ENCODE peak calls at places on chromosomes 16 and 17, in ten cellular contexts. One of them, this sample, is unnamed.

GRCh38 chr16:19809121-19809635 is 75.5 kb downstream of the GPRC5B start:
- DNase-seq in OCI-LY7: no peak
- DNase-seq in CD4-positive, CD25-positive, alpha-beta regulatory T cell: no peak
- DNase-seq in adrenal gland: no peak
- DNase-seq in hepatocyte: no peak
- DNase-seq in CD4-positive, alpha-beta T cell: no peak
- DNase-seq in BE2C: no peak
- DNase-seq in cardiac muscle cell: no peak
- DNase-seq in Karpas-422: no peak
- DNase-seq in esophagus squamous epithelium: no peak
- DNase-seq in this sample: no peak

GRCh38 chr17:12180644-12181261 is 160.1 kb downstream of the MAP2K4 start:
- DNase-seq in OCI-LY7: peak; percentile 54
- DNase-seq in CD4-positive, CD25-positive, alpha-beta regulatory T cell: peak; percentile 6
- DNase-seq in adrenal gland: no peak
- DNase-seq in hepatocyte: peak; percentile 76
- DNase-seq in CD4-positive, alpha-beta T cell: no peak
- DNase-seq in BE2C: peak; percentile 14
- DNase-seq in cardiac muscle cell: peak; percentile 83
- DNase-seq in Karpas-422: peak; percentile 81
- DNase-seq in esophagus squamous epithelium: no peak
- DNase-seq in this sample: no peak

GRCh38 chr16:17313085-17313611 is 157.6 kb downstream of the XYLT1 start:
- DNase-seq in OCI-LY7: no peak
- DNase-seq in CD4-positive, CD25-positive, alpha-beta regulatory T cell: no peak
- DNase-seq in adrenal gland: peak; percentile 85
- DNase-seq in hepatocyte: peak; percentile 78
- DNase-seq in CD4-positive, alpha-beta T cell: no peak
- DNase-seq in BE2C: peak; percentile 82
- DNase-seq in cardiac muscle cell: no peak
- DNase-seq in Karpas-422: no peak
- DNase-seq in esophagus squamous epithelium: no peak
- DNase-seq in this sample: no peak

GRCh38 chr17:7356072-7356549 is 1.2 kb downstream of the TMEM95 start:
- DNase-seq in OCI-LY7: peak; percentile 90
- DNase-seq in CD4-positive, CD25-positive, alpha-beta regulatory T cell: peak; percentile 83
- DNase-seq in adrenal gland: peak; percentile 87
- DNase-seq in hepatocyte: peak; percentile 90
- DNase-seq in CD4-positive, alpha-beta T cell: peak; percentile 77
- DNase-seq in BE2C: peak; percentile 77
- DNase-seq in cardiac muscle cell: peak; percentile 79
- DNase-seq in Karpas-422: peak; percentile 94
- DNase-seq in esophagus squamous epithelium: no peak
- DNase-seq in this sample: peak; percentile 81

GRCh38 chr17:50190278-50191069 is 11.0 kb downstream of the COL1A1 start:
- DNase-seq in OCI-LY7: no peak
- DNase-seq in CD4-positive, CD25-positive, alpha-beta regulatory T cell: no peak
- DNase-seq in adrenal gland: no peak
- DNase-seq in hepatocyte: no peak
- DNase-seq in CD4-positive, alpha-beta T cell: no peak
- DNase-seq in BE2C: no peak
- DNase-seq in cardiac muscle cell: no peak
- DNase-seq in Karpas-422: no peak
- DNase-seq in esophagus squamous epithelium: no peak
- DNase-seq in this sample: no peak

GRCh38 chr16:67399218-67399733 is 6.0 kb upstream of the TPPP3 start:
- DNase-seq in OCI-LY7: peak; percentile 52
- DNase-seq in CD4-positive, CD25-positive, alpha-beta regulatory T cell: peak; percentile 25
- DNase-seq in adrenal gland: no peak
- DNase-seq in hepatocyte: peak; percentile 72
- DNase-seq in CD4-positive, alpha-beta T cell: no peak
- DNase-seq in BE2C: no peak
- DNase-seq in cardiac muscle cell: peak; percentile 71
- DNase-seq in Karpas-422: peak; percentile 87
- DNase-seq in esophagus squamous epithelium: no peak
- DNase-seq in this sample: no peak

GRCh38 chr16:57651344-57652333 is 16.5 kb upstream of the ADGRG3 start:
- DNase-seq in OCI-LY7: peak; percentile 12
- DNase-seq in CD4-positive, CD25-positive, alpha-beta regulatory T cell: no peak
- DNase-seq in adrenal gland: no peak
- DNase-seq in hepatocyte: no peak
- DNase-seq in CD4-positive, alpha-beta T cell: no peak
- DNase-seq in BE2C: no peak
- DNase-seq in cardiac muscle cell: peak; percentile 26
- DNase-seq in Karpas-422: peak; percentile 56
- DNase-seq in esophagus squamous epithelium: no peak
- DNase-seq in this sample: peak; percentile 58

GRCh38 chr17:1390422-1391367 is 9.3 kb downstream of the YWHAE start:
- DNase-seq in OCI-LY7: no peak
- DNase-seq in CD4-positive, CD25-positive, alpha-beta regulatory T cell: no peak
- DNase-seq in adrenal gland: no peak
- DNase-seq in hepatocyte: no peak
- DNase-seq in CD4-positive, alpha-beta T cell: no peak
- DNase-seq in BE2C: no peak
- DNase-seq in cardiac muscle cell: peak; percentile 77
- DNase-seq in Karpas-422: no peak
- DNase-seq in esophagus squamous epithelium: no peak
- DNase-seq in this sample: no peak

GRCh38 chr17:67194134-67194533 is 50.9 kb downstream of the HELZ start:
- DNase-seq in OCI-LY7: no peak
- DNase-seq in CD4-positive, CD25-positive, alpha-beta regulatory T cell: no peak
- DNase-seq in adrenal gland: no peak
- DNase-seq in hepatocyte: no peak
- DNase-seq in CD4-positive, alpha-beta T cell: no peak
- DNase-seq in BE2C: no peak
- DNase-seq in cardiac muscle cell: peak; percentile 6
- DNase-seq in Karpas-422: no peak
- DNase-seq in esophagus squamous epithelium: no peak
- DNase-seq in this sample: no peak

GRCh38 chr16:67470314-67470713 is 10.6 kb downstream of the ATP6V0D1 start:
- DNase-seq in OCI-LY7: no peak
- DNase-seq in CD4-positive, CD25-positive, alpha-beta regulatory T cell: no peak
- DNase-seq in adrenal gland: peak; percentile 97
- DNase-seq in hepatocyte: no peak
- DNase-seq in CD4-positive, alpha-beta T cell: no peak
- DNase-seq in BE2C: no peak
- DNase-seq in cardiac muscle cell: peak; percentile 50
- DNase-seq in Karpas-422: no peak
- DNase-seq in esophagus squamous epithelium: no peak
- DNase-seq in this sample: no peak

GRCh38 chr16:30761427-30761927 is 385 bp downstream of the CFAP119 start:
- DNase-seq in OCI-LY7: peak; percentile 83
- DNase-seq in CD4-positive, CD25-positive, alpha-beta regulatory T cell: peak; percentile 25
- DNase-seq in adrenal gland: peak; percentile 70
- DNase-seq in hepatocyte: peak; percentile 58
- DNase-seq in CD4-positive, alpha-beta T cell: no peak
- DNase-seq in BE2C: peak; percentile 49
- DNase-seq in cardiac muscle cell: peak; percentile 70
- DNase-seq in Karpas-422: peak; percentile 87
- DNase-seq in esophagus squamous epithelium: no peak
- DNase-seq in this sample: no peak

GRCh38 chr17:83179811-83180210 is 100.4 kb downstream of the METRNL start:
- DNase-seq in OCI-LY7: no peak
- DNase-seq in CD4-positive, CD25-positive, alpha-beta regulatory T cell: no peak
- DNase-seq in adrenal gland: no peak
- DNase-seq in hepatocyte: peak; percentile 1
- DNase-seq in CD4-positive, alpha-beta T cell: no peak
- DNase-seq in BE2C: peak; percentile 3
- DNase-seq in cardiac muscle cell: no peak
- DNase-seq in Karpas-422: no peak
- DNase-seq in esophagus squamous epithelium: no peak
- DNase-seq in this sample: no peak

GRCh38 chr17:47995241-47995935 is 24.5 kb downstream of the CDK5RAP3 start:
- DNase-seq in OCI-LY7: no peak
- DNase-seq in CD4-positive, CD25-positive, alpha-beta regulatory T cell: no peak
- DNase-seq in adrenal gland: no peak
- DNase-seq in hepatocyte: no peak
- DNase-seq in CD4-positive, alpha-beta T cell: no peak
- DNase-seq in BE2C: peak; percentile 39
- DNase-seq in cardiac muscle cell: no peak
- DNase-seq in Karpas-422: no peak
- DNase-seq in esophagus squamous epithelium: no peak
- DNase-seq in this sample: no peak

GRCh38 chr17:41071606-41072375 is 6.1 kb upstream of the KRTAP2-4 start:
- DNase-seq in OCI-LY7: no peak
- DNase-seq in CD4-positive, CD25-positive, alpha-beta regulatory T cell: no peak
- DNase-seq in adrenal gland: no peak
- DNase-seq in hepatocyte: no peak
- DNase-seq in CD4-positive, alpha-beta T cell: no peak
- DNase-seq in BE2C: no peak
- DNase-seq in cardiac muscle cell: no peak
- DNase-seq in Karpas-422: no peak
- DNase-seq in esophagus squamous epithelium: no peak
- DNase-seq in this sample: no peak
- H3K9me3 ChIP-seq in OCI-LY7: no peaks in the 10 kb centered on the region
- H3K9me3 ChIP-seq in CD4-positive, CD25-positive, alpha-beta regulatory T cell: no peaks in the 10 kb centered on the region
- H3K9me3 ChIP-seq in adrenal gland: no peaks in the 10 kb centered on the region
- H3K9me3 ChIP-seq in hepatocyte: no peaks in the 10 kb centered on the region
- H3K9me3 ChIP-seq in CD4-positive, alpha-beta T cell: no peaks in the 10 kb centered on the region
- H3K9me3 ChIP-seq in BE2C: no peaks in the 10 kb centered on the region
- H3K9me3 ChIP-seq in cardiac muscle cell: no peaks in the 10 kb centered on the region
- H3K9me3 ChIP-seq in Karpas-422: no peaks in the 10 kb centered on the region
- H3K9me3 ChIP-seq in esophagus squamous epithelium: no peaks in the 10 kb centered on the region
- H3K9me3 ChIP-seq in this sample: no peaks in the 10 kb centered on the region

DNA sequence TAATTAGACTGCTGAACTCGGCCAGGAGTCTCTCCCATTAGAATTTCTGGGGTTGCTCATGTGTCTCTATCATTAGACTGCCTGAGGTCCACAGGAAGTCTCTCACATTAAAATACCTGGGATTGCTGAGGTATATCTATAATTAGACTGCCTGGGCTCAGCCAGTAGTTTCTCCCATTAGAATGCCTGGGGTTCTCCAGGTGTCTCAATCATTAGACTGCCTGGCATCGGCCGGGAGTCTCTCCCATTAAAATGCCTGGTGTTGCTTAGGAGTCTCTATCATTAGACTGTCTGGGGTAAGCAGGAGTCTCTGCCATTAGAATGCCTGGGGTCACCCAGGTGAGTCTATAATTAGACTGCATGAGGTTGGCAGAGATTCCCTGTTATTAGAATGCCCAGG is 2233.4 kb downstream of the TP53TG3F start:
- DNase-seq in OCI-LY7: no peak
- DNase-seq in CD4-positive, CD25-positive, alpha-beta regulatory T cell: no peak
- DNase-seq in adrenal gland: no peak
- DNase-seq in hepatocyte: no peak
- DNase-seq in CD4-positive, alpha-beta T cell: no peak
- DNase-seq in BE2C: no peak
- DNase-seq in cardiac muscle cell: no peak
- DNase-seq in Karpas-422: no peak
- DNase-seq in esophagus squamous epithelium: no peak
- DNase-seq in this sample: no peak
- H3K9me3 ChIP-seq in OCI-LY7: peaks cover 17% of the 10 kb centered on the region
- H3K9me3 ChIP-seq in CD4-positive, CD25-positive, alpha-beta regulatory T cell: peaks cover 46% of the 10 kb centered on the region
- H3K9me3 ChIP-seq in adrenal gland: no peaks in the 10 kb centered on the region
- H3K9me3 ChIP-seq in hepatocyte: peaks cover 10% of the 10 kb centered on the region
- H3K9me3 ChIP-seq in CD4-positive, alpha-beta T cell: peaks cover 54% of the 10 kb centered on the region
- H3K9me3 ChIP-seq in BE2C: no peaks in the 10 kb centered on the region
- H3K9me3 ChIP-seq in cardiac muscle cell: no peaks in the 10 kb centered on the region
- H3K9me3 ChIP-seq in Karpas-422: peaks cover 15% of the 10 kb centered on the region
- H3K9me3 ChIP-seq in esophagus squamous epithelium: no peaks in the 10 kb centered on the region
- H3K9me3 ChIP-seq in this sample: peaks cover 10% of the 10 kb centered on the region

GRCh38 chr16:71449020-71449419 is 7.2 kb upstream of the TLE7 start:
- DNase-seq in OCI-LY7: no peak
- DNase-seq in CD4-positive, CD25-positive, alpha-beta regulatory T cell: no peak
- DNase-seq in adrenal gland: no peak
- DNase-seq in hepatocyte: no peak
- DNase-seq in CD4-positive, alpha-beta T cell: no peak
- DNase-seq in BE2C: no peak
- DNase-seq in cardiac muscle cell: no peak
- DNase-seq in Karpas-422: no peak
- DNase-seq in esophagus squamous epithelium: no peak
- DNase-seq in this sample: no peak

GRCh38 chr16:71443714-71444113 is 1.9 kb upstream of the TLE7 start:
- DNase-seq in OCI-LY7: no peak
- DNase-seq in CD4-positive, CD25-positive, alpha-beta regulatory T cell: no peak
- DNase-seq in adrenal gland: peak; percentile 45
- DNase-seq in hepatocyte: no peak
- DNase-seq in CD4-positive, alpha-beta T cell: no peak
- DNase-seq in BE2C: no peak
- DNase-seq in cardiac muscle cell: no peak
- DNase-seq in Karpas-422: no peak
- DNase-seq in esophagus squamous epithelium: no peak
- DNase-seq in this sample: no peak

GRCh38 chr16:71453051-71453450 is 9.0 kb downstream of the ZNF23 start:
- DNase-seq in OCI-LY7: no peak
- DNase-seq in CD4-positive, CD25-positive, alpha-beta regulatory T cell: no peak
- DNase-seq in adrenal gland: no peak
- DNase-seq in hepatocyte: no peak
- DNase-seq in CD4-positive, alpha-beta T cell: no peak
- DNase-seq in BE2C: no peak
- DNase-seq in cardiac muscle cell: no peak
- DNase-seq in Karpas-422: no peak
- DNase-seq in esophagus squamous epithelium: no peak
- DNase-seq in this sample: no peak

DNA sequence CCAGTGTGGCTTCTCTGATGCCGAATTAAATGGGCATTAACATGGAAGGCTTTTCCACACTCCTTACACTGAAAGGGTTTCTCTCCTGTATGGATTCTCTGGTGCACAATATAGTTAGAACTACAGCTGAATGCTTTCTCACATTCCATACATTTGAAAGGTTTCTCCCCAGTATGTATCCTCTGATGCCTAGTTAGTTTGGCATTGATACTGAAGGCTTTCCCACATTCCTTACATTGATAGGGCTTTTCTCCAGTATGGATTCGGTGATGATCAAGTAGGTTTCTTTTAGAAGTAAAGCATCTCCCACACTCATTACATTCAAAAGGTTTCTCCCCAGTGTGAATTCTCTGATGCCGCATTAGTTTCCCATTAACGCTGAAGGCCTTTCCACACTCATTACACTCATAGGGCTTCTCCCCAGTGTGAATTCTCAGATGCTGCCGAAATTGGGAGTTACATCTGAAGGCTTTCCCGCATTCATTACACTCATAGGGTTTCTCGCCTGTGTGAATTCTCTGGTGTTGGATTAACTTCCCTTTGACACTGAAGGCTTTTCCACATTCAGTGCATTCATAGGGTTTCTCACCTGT is 6.5 kb upstream of the TLE7 start:
- DNase-seq in OCI-LY7: no peak
- DNase-seq in CD4-positive, CD25-positive, alpha-beta regulatory T cell: no peak
- DNase-seq in adrenal gland: no peak
- DNase-seq in hepatocyte: no peak
- DNase-seq in CD4-positive, alpha-beta T cell: no peak
- DNase-seq in BE2C: no peak
- DNase-seq in cardiac muscle cell: no peak
- DNase-seq in Karpas-422: no peak
- DNase-seq in esophagus squamous epithelium: no peak
- DNase-seq in this sample: no peak
- H3K9me3 ChIP-seq in OCI-LY7: no peaks in the 10 kb centered on the region
- H3K9me3 ChIP-seq in CD4-positive, CD25-positive, alpha-beta regulatory T cell: peaks cover 93% of the 10 kb centered on the region
- H3K9me3 ChIP-seq in adrenal gland: peaks cover 15% of the 10 kb centered on the region
- H3K9me3 ChIP-seq in hepatocyte: peaks cover 35% of the 10 kb centered on the region
- H3K9me3 ChIP-seq in CD4-positive, alpha-beta T cell: peaks cover 73% of the 10 kb centered on the region
- H3K9me3 ChIP-seq in BE2C: peaks cover 3% of the 10 kb centered on the region
- H3K9me3 ChIP-seq in cardiac muscle cell: peaks cover 8% of the 10 kb centered on the region
- H3K9me3 ChIP-seq in Karpas-422: peaks cover 48% of the 10 kb centered on the region
- H3K9me3 ChIP-seq in esophagus squamous epithelium: peaks cover 18% of the 10 kb centered on the region
- H3K9me3 ChIP-seq in this sample: peaks cover 46% of the 10 kb centered on the region

DNA sequence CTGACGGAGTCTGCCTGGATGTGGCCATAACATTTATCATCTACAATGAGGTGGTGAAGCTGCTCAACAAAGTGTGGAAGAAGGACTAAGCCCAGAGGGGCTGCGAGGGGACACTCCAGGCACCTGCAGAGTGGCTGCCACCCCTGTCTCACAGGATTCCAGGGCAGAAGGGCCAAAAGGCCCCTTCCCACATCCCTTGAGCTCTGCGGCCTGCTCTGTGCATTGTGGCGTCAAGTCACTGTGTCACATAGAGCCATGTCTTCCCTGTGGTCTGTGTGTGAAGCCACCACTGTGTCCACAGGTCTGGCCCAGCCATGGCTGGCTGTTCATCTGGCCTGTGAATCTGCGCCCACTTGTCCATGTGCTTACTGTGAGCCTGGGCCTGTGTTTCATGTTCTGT is 1714.6 kb downstream of the TP53TG3F start:
- DNase-seq in OCI-LY7: no peak
- DNase-seq in CD4-positive, CD25-positive, alpha-beta regulatory T cell: no peak
- DNase-seq in adrenal gland: peak; percentile 24
- DNase-seq in hepatocyte: no peak
- DNase-seq in CD4-positive, alpha-beta T cell: no peak
- DNase-seq in BE2C: no peak
- DNase-seq in cardiac muscle cell: no peak
- DNase-seq in Karpas-422: no peak
- DNase-seq in esophagus squamous epithelium: no peak
- DNase-seq in this sample: no peak
- H3K9me3 ChIP-seq in OCI-LY7: no peaks in the 10 kb centered on the region
- H3K9me3 ChIP-seq in CD4-positive, CD25-positive, alpha-beta regulatory T cell: peaks cover 18% of the 10 kb centered on the region
- H3K9me3 ChIP-seq in adrenal gland: no peaks in the 10 kb centered on the region
- H3K9me3 ChIP-seq in hepatocyte: no peaks in the 10 kb centered on the region
- H3K9me3 ChIP-seq in CD4-positive, alpha-beta T cell: peaks cover 8% of the 10 kb centered on the region
- H3K9me3 ChIP-seq in BE2C: peaks cover 3% of the 10 kb centered on the region
- H3K9me3 ChIP-seq in cardiac muscle cell: no peaks in the 10 kb centered on the region
- H3K9me3 ChIP-seq in Karpas-422: peaks cover 17% of the 10 kb centered on the region
- H3K9me3 ChIP-seq in esophagus squamous epithelium: no peaks in the 10 kb centered on the region
- H3K9me3 ChIP-seq in this sample: no peaks in the 10 kb centered on the region

This sample was measured in CD4-positive, alpha-beta memory T cell.